ENCODE peak calls at places on chromosomes 12 and 14, in seven cellular contexts. X is hepatocyte, Q is mammary epithelial cell, I is K562, O is fibroblast of lung, W is GM23338, S is neural progenitor cell. K is an unnamed sample.

GRCh38 chr14:89498836-89499235 is 81.8 kb upstream of the FOXN3 start:
- DNase-seq in X (no peak), Q (no peak), I (no peak), O (no peak), W (no peak), S (no peak), K (no peak)

GRCh38 chr14:50697659-50698290 is 29.7 kb upstream of the SAV1 start:
- DNase-seq in X (no peak), Q (no peak), I (no peak), O (no peak), W (no peak), S (no peak), K (peak)

GRCh38 chr12:111410229-111411186 is 4.8 kb downstream of the SH2B3 start:
- DNase-seq in X (no peak), Q (no peak), I (peak), O (peak), W (no peak), S (peak), K (peak)

GRCh38 chr14:60250318-60251035 is 1.5 kb downstream of the PPM1A start:
- DNase-seq in X (peak), Q (peak), I (peak), O (peak), W (peak), S (peak), K (peak)

GRCh38 chr12:9961901-9962300 is 9.3 kb upstream of the CLEC12A start:
- DNase-seq in X (no peak), Q (no peak), I (no peak), O (no peak), W (no peak), S (no peak), K (no peak)

GRCh38 chr14:95253039-95253620 is 66.6 kb downstream of the CLMN start:
- DNase-seq in X (no peak), Q (no peak), I (no peak), O (no peak), W (no peak), S (no peak), K (no peak)

GRCh38 chr14:99242816-99243795 is 28.9 kb downstream of the BCL11B start:
- DNase-seq in X (no peak), Q (no peak), I (no peak), O (no peak), W (no peak), S (no peak), K (no peak)

GRCh38 chr14:62189698-62190097 is 427.5 kb downstream of the SNAPC1 start:
- DNase-seq in X (no peak), Q (peak), I (no peak), O (peak), W (no peak), S (no peak), K (no peak)

GRCh38 chr12:123971770-123972447 is 722 bp downstream of the CCDC92 start:
- DNase-seq in X (peak), Q (peak), I (peak), O (peak), W (peak), S (peak), K (peak)

GRCh38 chr14:90518941-90519256 is 122.1 kb downstream of the CALM1 start:
- DNase-seq in X (peak), Q (no peak), I (peak), O (no peak), W (peak), S (peak), K (peak)

GRCh38 chr12:70271025-70271424 is 27.8 kb downstream of the CNOT2 start:
- DNase-seq in X (peak), Q (no peak), I (no peak), O (no peak), W (no peak), S (no peak), K (peak)

GRCh38 chr12:67795235-67795634 is 146.7 kb downstream of the DYRK2 start:
- DNase-seq in X (peak), Q (no peak), I (no peak), O (no peak), W (no peak), S (no peak), K (no peak)

GRCh38 chr12:116590561-116590960 is 31.4 kb downstream of the MAP1LC3B2 start:
- DNase-seq in X (no peak), Q (peak), I (no peak), O (no peak), W (no peak), S (no peak), K (peak)

GRCh38 chr14:99763527-99764221 is 29.5 kb upstream of the EML1 start:
- DNase-seq in X (no peak), Q (no peak), I (no peak), O (no peak), W (no peak), S (no peak), K (no peak)

GRCh38 chr12:92431146-92431545 is 271.6 kb upstream of the PLEKHG7 start:
- DNase-seq in X (no peak), Q (no peak), I (peak), O (no peak), W (peak), S (peak), K (no peak)

GRCh38 chr12:102634216-102634615 is 153.9 kb upstream of the IGF1 start:
- DNase-seq in X (no peak), Q (no peak), I (no peak), O (peak), W (no peak), S (no peak), K (no peak)

GRCh38 chr12:2408262-2408661 is 355.5 kb downstream of the CACNA1C start:
- DNase-seq in X (no peak), Q (no peak), I (no peak), O (no peak), W (no peak), S (no peak), K (no peak)

GRCh38 chr14:99522025-99522401 is 40.8 kb downstream of the CCNK start:
- DNase-seq in X (no peak), Q (no peak), I (no peak), O (no peak), W (no peak), S (no peak), K (no peak)

GRCh38 chr12:110744697-110745264 is 2.1 kb upstream of the PPP1CC start:
- DNase-seq in X (peak), Q (peak), I (no peak), O (no peak), W (no peak), S (peak), K (no peak)

GRCh38 chr12:67598598-67598997 is 49.9 kb upstream of the DYRK2 start:
- DNase-seq in X (no peak), Q (no peak), I (no peak), O (no peak), W (no peak), S (no peak), K (no peak)

GRCh38 chr14:55152052-55152753 is 23.2 kb downstream of the LGALS3 start:
- DNase-seq in X (no peak), Q (no peak), I (no peak), O (peak), W (no peak), S (no peak), K (no peak)

GRCh38 chr12:76455582-76456345 is 103.8 kb downstream of the OSBPL8 start:
- DNase-seq in X (peak), Q (peak), I (peak), O (peak), W (peak), S (peak), K (peak)

GRCh38 chr12:132373967-132374820 is 44.8 kb upstream of the GALNT9 start:
- DNase-seq in X (peak), Q (no peak), I (no peak), O (peak), W (no peak), S (peak), K (no peak)

GRCh38 chr12:59472273-59472672 is 123.6 kb upstream of the SLC16A7 start:
- DNase-seq in X (no peak), Q (no peak), I (no peak), O (no peak), W (no peak), S (no peak), K (no peak)

GRCh38 chr12:57736743-57737466 is 1.6 kb downstream of the AGAP2 start:
- DNase-seq in X (no peak), Q (no peak), I (peak), O (no peak), W (peak), S (peak), K (no peak)
- TF ChIP-seq EZH2 in X (peak), Q (peak), I (no peak), O (peak), W (peak), S (no peak), K (no peak)

DNA sequence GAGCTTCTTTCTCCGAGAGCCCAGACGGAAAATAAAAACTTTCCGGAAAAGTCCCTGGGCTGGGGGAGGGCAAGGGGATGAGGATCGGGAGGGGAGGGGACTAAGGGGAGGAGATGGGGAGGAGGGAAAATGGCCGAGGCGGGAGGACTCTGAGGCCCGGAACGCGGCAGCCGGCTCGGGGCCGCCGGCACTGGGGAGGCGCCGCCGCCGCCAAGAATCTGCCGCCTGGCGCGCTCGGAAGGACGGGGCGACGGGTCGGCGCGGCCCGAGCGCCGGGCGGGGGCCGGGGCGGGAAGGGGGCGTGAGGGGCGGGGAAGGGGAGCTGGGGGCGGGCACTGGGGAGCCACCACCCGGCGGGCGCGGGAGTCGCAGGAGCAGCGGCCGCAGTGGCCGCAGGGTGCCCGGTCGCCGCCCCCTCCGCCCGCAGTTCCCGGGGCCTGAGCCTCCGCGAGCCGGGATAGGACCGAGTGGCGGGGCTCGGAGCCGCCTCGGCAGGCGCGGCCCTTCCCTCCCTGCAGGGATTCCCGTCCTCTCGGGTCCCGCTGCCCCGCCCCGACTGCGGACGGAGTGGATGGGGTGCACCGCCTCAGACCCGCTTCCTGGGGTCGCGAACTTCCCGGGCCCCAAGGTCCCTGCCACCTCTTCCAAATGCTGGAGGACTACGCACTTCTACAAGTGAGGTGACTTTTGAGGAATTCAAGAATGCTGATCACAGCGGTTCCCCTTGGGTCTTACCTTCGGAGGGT is at the start of gene PRKD1:
- DNase-seq in X (peak), Q (peak), I (peak), O (peak), W (peak), S (peak), K (peak)
- H3K4me3 ChIP-seq in X (peak), Q (peak), I (peak), O (peak), W (peak), S (peak), K (peak)

GRCh38 chr12:52689936-52690335 is 9.7 kb upstream of the KRT1 start:
- DNase-seq in X (no peak), Q (no peak), I (no peak), O (no peak), W (no peak), S (no peak), K (no peak)

GRCh38 chr12:52690351-52691075 is 10.3 kb upstream of the KRT1 start:
- DNase-seq in X (no peak), Q (no peak), I (no peak), O (no peak), W (peak), S (peak), K (no peak)

GRCh38 chr12:52691765-52692150 is 11.6 kb upstream of the KRT1 start:
- DNase-seq in X (no peak), Q (no peak), I (no peak), O (no peak), W (no peak), S (no peak), K (no peak)

GRCh38 chr12:52692253-52692652 is 11.1 kb downstream of the KRT77 start:
- DNase-seq in X (no peak), Q (no peak), I (peak), O (no peak), W (peak), S (peak), K (no peak)

DNA sequence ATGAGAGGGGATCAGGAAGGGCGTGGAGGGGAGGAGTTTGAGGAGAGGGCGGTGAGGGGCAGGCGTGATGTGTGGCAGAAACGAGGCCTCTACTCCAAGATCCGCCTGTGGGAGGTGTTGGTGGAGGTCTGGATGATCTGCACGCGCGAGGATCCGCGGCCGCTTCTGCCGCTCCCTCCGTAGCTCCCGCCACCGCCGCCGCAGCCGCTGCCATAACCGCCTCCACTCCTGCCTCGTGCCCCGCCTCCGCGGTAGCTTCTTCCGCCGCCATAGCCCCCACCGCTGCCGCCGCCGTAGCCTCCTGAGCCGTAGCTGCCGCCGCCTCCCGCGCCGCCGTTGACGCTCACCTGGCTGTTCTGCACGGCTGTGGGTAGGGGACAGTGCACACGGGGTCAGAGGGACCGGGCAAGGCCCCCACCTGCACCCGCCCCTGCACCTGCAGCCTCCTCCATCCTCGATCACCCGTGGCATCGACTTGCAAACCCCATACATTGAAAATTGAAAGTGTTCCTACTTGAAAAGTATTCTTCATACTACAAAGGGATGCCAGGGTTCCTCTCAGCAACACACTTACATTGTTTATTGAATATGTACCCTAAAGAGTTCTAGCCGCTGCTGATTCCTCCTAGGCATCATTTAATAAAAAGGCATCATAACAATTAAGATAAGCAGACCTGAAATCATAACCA is 11.0 kb upstream of the KRT1 start:
- DNase-seq in X (peak), Q (no peak), I (no peak), O (no peak), W (peak), S (peak), K (peak)
- TF ChIP-seq EZH2 in X (peak), Q (no peak), I (no peak), O (no peak), W (peak), S (peak), K (no peak)

GRCh38 chr14:94128216-94128839 is 1.1 kb downstream of the IFI27L2 start:
- DNase-seq in X (no peak), Q (no peak), I (no peak), O (no peak), W (no peak), S (no peak), K (no peak)
- H3K4me3 ChIP-seq in X (no peak), Q (no peak), I (no peak), O (no peak), W (peak), S (peak), K (peak)

GRCh38 chr14:101563654-101564443 is 2.6 kb downstream of the DIO3 start:
- DNase-seq in X (no peak), Q (no peak), I (no peak), O (no peak), W (peak), S (peak), K (no peak)

GRCh38 chr14:101567252-101567651 is 6.0 kb downstream of the DIO3 start:
- DNase-seq in X (no peak), Q (no peak), I (no peak), O (no peak), W (no peak), S (no peak), K (no peak)

GRCh38 chr14:101563352-101563653 is 2.0 kb downstream of the DIO3 start:
- DNase-seq in X (no peak), Q (no peak), I (no peak), O (no peak), W (no peak), S (no peak), K (no peak)

GRCh38 chr14:101564444-101564776 is 3.1 kb downstream of the DIO3 start:
- DNase-seq in X (no peak), Q (no peak), I (no peak), O (no peak), W (no peak), S (no peak), K (no peak)

DNA sequence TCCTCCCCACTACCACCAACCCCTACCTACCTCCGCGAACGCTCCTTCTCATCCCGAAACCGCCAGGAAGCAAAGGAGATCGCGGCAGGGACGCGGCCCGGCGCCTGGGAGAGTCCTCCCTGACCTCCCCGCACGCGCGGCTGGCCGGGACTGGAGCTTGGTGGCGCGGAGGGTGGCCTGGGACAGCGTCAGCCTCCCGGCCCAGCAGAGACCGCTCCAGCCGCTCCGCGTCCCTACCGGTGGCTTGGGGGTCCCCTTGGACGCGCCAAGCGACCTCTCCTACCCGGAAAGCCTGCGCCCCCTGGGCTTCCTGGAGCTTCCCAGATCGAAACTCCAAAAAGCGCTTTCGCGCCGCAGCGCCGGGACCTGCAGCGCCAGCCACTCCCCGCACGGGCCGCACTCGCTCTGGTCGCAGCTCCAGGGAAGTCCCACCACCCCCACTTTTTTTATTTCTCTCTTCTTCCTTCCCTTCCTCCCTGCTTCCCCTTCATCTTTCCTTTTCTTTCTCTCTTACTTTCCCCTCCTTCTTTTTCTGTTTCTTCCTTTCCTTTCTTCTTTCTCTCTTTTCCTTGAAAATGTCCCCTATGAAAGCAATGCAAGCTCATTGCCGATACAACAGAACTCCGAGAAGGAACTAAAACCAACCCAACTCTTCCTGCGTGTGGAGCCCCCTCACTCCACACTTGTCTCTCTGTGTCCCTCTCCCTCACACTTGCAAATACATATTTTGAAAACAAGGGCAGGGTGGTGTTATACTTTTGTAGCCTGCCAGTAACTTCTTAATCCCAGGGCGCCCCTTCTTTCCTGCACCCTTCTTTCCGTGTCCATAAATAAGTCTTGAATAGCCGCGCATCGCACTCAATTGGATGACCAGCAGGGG is 3.8 kb downstream of the DIO3 start:
- DNase-seq in X (no peak), Q (no peak), I (no peak), O (no peak), W (peak), S (peak), K (no peak)
- TF ChIP-seq EZH2 in X (peak), Q (peak), I (no peak), O (no peak), W (peak), S (peak), K (peak)

DNA sequence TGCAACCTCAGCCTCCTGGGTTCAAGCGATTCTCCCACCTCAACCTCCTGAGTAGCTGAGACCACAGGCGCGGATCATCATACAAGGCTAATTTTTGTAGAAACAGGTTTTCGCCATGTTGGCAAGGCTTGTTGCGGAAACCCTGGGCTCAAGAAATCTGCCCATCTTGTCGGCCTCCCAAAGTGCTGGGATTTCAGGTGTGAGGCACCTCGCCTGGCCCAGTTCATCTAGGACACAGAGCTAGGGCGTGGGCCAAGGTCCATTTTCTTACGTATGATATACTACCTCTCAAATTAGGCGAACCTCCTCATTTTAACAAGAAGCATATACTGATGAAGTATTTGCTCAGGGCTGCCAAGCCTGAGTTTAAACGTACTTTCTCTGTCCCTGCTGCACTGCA is 2.1 kb downstream of the RPS29 start:
- DNase-seq in X (no peak), Q (no peak), I (no peak), O (no peak), W (no peak), S (no peak), K (no peak)
- H3K4me3 ChIP-seq in X (peak), Q (no peak), I (peak), O (peak), W (peak), S (peak), K (peak)

DNA sequence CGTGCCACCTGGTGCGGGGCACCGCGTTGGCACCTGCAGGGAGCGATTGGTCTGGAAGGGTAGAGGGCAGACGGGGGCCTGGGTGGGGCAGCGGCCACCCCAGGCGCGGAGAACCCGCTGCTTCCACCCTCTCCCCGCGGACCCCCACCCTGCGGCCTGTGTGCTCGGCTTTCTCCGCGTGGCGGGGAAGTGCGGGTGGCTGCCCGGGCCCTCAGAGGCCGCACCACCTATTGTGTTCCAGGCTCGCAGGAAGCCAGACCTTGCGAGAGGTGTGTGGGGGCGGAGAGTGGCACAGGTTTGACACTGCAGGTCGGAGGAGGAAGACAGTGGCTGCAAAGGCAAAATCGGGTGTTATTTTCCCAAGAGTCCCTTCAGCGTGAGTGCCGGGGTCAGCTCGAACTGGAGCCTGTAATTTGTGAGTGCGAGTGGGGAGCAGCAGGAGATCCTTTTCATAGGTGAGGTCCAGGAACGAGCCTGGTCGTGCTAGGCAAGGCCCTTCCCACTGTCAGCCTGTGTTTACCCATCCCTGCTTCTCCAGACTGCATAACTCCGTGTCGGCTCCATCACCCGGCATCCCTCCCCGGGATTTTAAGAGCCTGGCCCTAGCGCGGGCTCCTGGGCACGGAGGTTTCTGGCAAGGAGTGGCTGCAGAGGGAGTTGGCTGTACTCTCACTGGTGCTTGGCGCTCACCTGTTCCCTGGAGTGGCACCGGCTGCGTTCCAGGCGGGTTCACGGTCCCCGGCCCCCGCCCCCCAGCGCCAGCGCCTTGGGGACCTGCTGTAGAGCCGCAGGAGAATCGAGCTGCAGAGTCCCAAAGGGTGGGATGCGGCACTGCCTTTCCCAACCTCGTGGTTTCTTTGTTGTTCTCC is 930 bp downstream of the TBC1D30 start:
- DNase-seq in X (no peak), Q (no peak), I (no peak), O (no peak), W (peak), S (peak), K (no peak)
- TF ChIP-seq EZH2 in X (peak), Q (peak), I (no peak), O (peak), W (peak), S (peak), K (peak)

K was measured in A673.